ENCODE peak calls at places on chromosomes 2 and 18, in six cellular contexts. One of them, this sample, is unnamed.

GRCh38 chr2:38968021-38968420 is 78.3 kb downstream of the ARHGEF33 start:
- DNase-seq in IMR-90: no peak
- DNase-seq in right lobe of liver: no peak
- DNase-seq in adipocyte: no peak
- DNase-seq in PC-9: no peak
- DNase-seq in suprapubic skin: no peak
- DNase-seq in this sample: no peak

GRCh38 chr2:85741811-85742507 is 11.8 kb upstream of the ATOH8 start:
- DNase-seq in adipocyte: peak; percentile 92
- DNase-seq in IMR-90: peak; percentile 96
- DNase-seq in right lobe of liver: peak; percentile 85
- DNase-seq in suprapubic skin: peak; percentile 91
- DNase-seq in PC-9: no peak
- DNase-seq in this sample: peak; percentile 78

GRCh38 chr18:25875574-25875973 is 214.8 kb downstream of the SS18 start:
- DNase-seq in IMR-90: no peak
- DNase-seq in adipocyte: no peak
- DNase-seq in suprapubic skin: no peak
- DNase-seq in PC-9: no peak
- DNase-seq in right lobe of liver: no peak
- DNase-seq in this sample: no peak

GRCh38 chr2:101120124-101120996 is 30.8 kb downstream of the TBC1D8 start:
- DNase-seq in suprapubic skin: peak; percentile 85
- DNase-seq in adipocyte: peak; percentile 84
- DNase-seq in PC-9: peak; percentile 79
- DNase-seq in IMR-90: peak; percentile 29
- DNase-seq in right lobe of liver: peak; percentile 96
- DNase-seq in this sample: peak; percentile 85

GRCh38 chr18:70384181-70384790 is 95.4 kb downstream of the SOCS6 start:
- DNase-seq in right lobe of liver: no peak
- DNase-seq in suprapubic skin: no peak
- DNase-seq in PC-9: peak; percentile 76
- DNase-seq in adipocyte: peak; percentile 57
- DNase-seq in IMR-90: peak; percentile 87
- DNase-seq in this sample: no peak

GRCh38 chr2:160315337-160315736 is 115.3 kb upstream of the ITGB6 start:
- DNase-seq in PC-9: no peak
- DNase-seq in right lobe of liver: no peak
- DNase-seq in IMR-90: peak; percentile 80
- DNase-seq in suprapubic skin: no peak
- DNase-seq in adipocyte: peak; percentile 62
- DNase-seq in this sample: no peak

GRCh38 chr2:129178356-129178755 is 801.1 kb upstream of the RAB6C start:
- DNase-seq in PC-9: no peak
- DNase-seq in suprapubic skin: no peak
- DNase-seq in right lobe of liver: no peak
- DNase-seq in IMR-90: no peak
- DNase-seq in adipocyte: no peak
- DNase-seq in this sample: no peak

GRCh38 chr2:71216501-71216900 is 10.4 kb downstream of the PAIP2B start:
- DNase-seq in suprapubic skin: no peak
- DNase-seq in PC-9: no peak
- DNase-seq in right lobe of liver: peak; percentile 52
- DNase-seq in adipocyte: no peak
- DNase-seq in IMR-90: no peak
- DNase-seq in this sample: peak; percentile 45

GRCh38 chr2:16559263-16559662 is 106.4 kb downstream of the CYRIA start:
- DNase-seq in right lobe of liver: no peak
- DNase-seq in adipocyte: no peak
- DNase-seq in PC-9: no peak
- DNase-seq in suprapubic skin: no peak
- DNase-seq in IMR-90: no peak
- DNase-seq in this sample: no peak

GRCh38 chr2:158667567-158667966 is 127.5 kb upstream of the DAPL1 start:
- DNase-seq in adipocyte: peak; percentile 9
- DNase-seq in PC-9: no peak
- DNase-seq in suprapubic skin: no peak
- DNase-seq in right lobe of liver: no peak
- DNase-seq in IMR-90: peak; percentile 89
- DNase-seq in this sample: no peak

GRCh38 chr2:17388790-17389189 is 129.4 kb downstream of the RAD51AP2 start:
- DNase-seq in adipocyte: peak; percentile 20
- DNase-seq in PC-9: no peak
- DNase-seq in suprapubic skin: no peak
- DNase-seq in right lobe of liver: no peak
- DNase-seq in IMR-90: no peak
- DNase-seq in this sample: no peak

GRCh38 chr2:29224693-29225551 is 109.7 kb downstream of the CLIP4 start:
- DNase-seq in suprapubic skin: peak; percentile 50
- DNase-seq in adipocyte: no peak
- DNase-seq in PC-9: no peak
- DNase-seq in IMR-90: no peak
- DNase-seq in right lobe of liver: no peak
- DNase-seq in this sample: no peak

GRCh38 chr2:71510196-71510807 is 56.9 kb downstream of the DYSF start:
- DNase-seq in PC-9: peak; percentile 65
- DNase-seq in adipocyte: peak; percentile 84
- DNase-seq in IMR-90: peak; percentile 48
- DNase-seq in suprapubic skin: no peak
- DNase-seq in right lobe of liver: peak; percentile 72
- DNase-seq in this sample: peak; percentile 63

GRCh38 chr2:63055510-63056308 is 5.1 kb downstream of the OTX1 start:
- DNase-seq in IMR-90: no peak
- DNase-seq in suprapubic skin: no peak
- DNase-seq in PC-9: no peak
- DNase-seq in adipocyte: peak; percentile 36
- DNase-seq in right lobe of liver: no peak
- DNase-seq in this sample: no peak

GRCh38 chr2:196171946-196172345 is 568 bp upstream of the STK17B start:
- DNase-seq in PC-9: no peak
- DNase-seq in suprapubic skin: no peak
- DNase-seq in right lobe of liver: no peak
- DNase-seq in IMR-90: no peak
- DNase-seq in adipocyte: no peak
- DNase-seq in this sample: no peak

GRCh38 chr2:28096421-28096820 is 205.9 kb downstream of the BABAM2 start:
- DNase-seq in IMR-90: peak; percentile 49
- DNase-seq in PC-9: no peak
- DNase-seq in suprapubic skin: no peak
- DNase-seq in right lobe of liver: no peak
- DNase-seq in adipocyte: peak; percentile 46
- DNase-seq in this sample: no peak

GRCh38 chr2:121096611-121097010 is 188.4 kb downstream of the TFCP2L1 start:
- DNase-seq in PC-9: no peak
- DNase-seq in adipocyte: no peak
- DNase-seq in suprapubic skin: no peak
- DNase-seq in IMR-90: no peak
- DNase-seq in right lobe of liver: no peak
- DNase-seq in this sample: no peak

GRCh38 chr2:96891591-96892333 is 21.9 kb upstream of the SEMA4C start:
- DNase-seq in adipocyte: no peak
- DNase-seq in IMR-90: peak; percentile 58
- DNase-seq in right lobe of liver: no peak
- DNase-seq in PC-9: no peak
- DNase-seq in suprapubic skin: no peak
- DNase-seq in this sample: no peak

GRCh38 chr2:81767173-81767720 is 1462.7 kb upstream of the LRRTM1 start:
- DNase-seq in adipocyte: no peak
- DNase-seq in IMR-90: peak; percentile 4
- DNase-seq in suprapubic skin: no peak
- DNase-seq in right lobe of liver: no peak
- DNase-seq in PC-9: no peak
- DNase-seq in this sample: no peak

GRCh38 chr2:239803764-239804111 is 221.4 kb downstream of the NDUFA10 start:
- DNase-seq in right lobe of liver: no peak
- DNase-seq in adipocyte: no peak
- DNase-seq in suprapubic skin: no peak
- DNase-seq in PC-9: no peak
- DNase-seq in IMR-90: no peak
- DNase-seq in this sample: no peak

GRCh38 chr2:74138952-74139323 is 8.8 kb downstream of the BOLA3 start:
- DNase-seq in adipocyte: no peak
- DNase-seq in PC-9: no peak
- DNase-seq in suprapubic skin: no peak
- DNase-seq in IMR-90: no peak
- DNase-seq in right lobe of liver: no peak
- DNase-seq in this sample: no peak

GRCh38 chr2:178230396-178230795 is 36.1 kb downstream of the OSBPL6 start:
- DNase-seq in suprapubic skin: no peak
- DNase-seq in right lobe of liver: no peak
- DNase-seq in IMR-90: no peak
- DNase-seq in adipocyte: no peak
- DNase-seq in PC-9: no peak
- DNase-seq in this sample: no peak

GRCh38 chr2:217715484-217715883 is 287.3 kb downstream of the TNS1 start:
- DNase-seq in suprapubic skin: no peak
- DNase-seq in right lobe of liver: no peak
- DNase-seq in PC-9: no peak
- DNase-seq in IMR-90: no peak
- DNase-seq in adipocyte: no peak
- DNase-seq in this sample: no peak

GRCh38 chr2:190182071-190182524 is 119.6 kb upstream of the MSTN start:
- DNase-seq in right lobe of liver: no peak
- DNase-seq in IMR-90: no peak
- DNase-seq in PC-9: no peak
- DNase-seq in adipocyte: no peak
- DNase-seq in suprapubic skin: no peak
- DNase-seq in this sample: no peak
- H3K4me3 ChIP-seq in right lobe of liver: no peak overlapping the region
- H3K4me3 ChIP-seq in IMR-90: no peak overlapping the region
- H3K4me3 ChIP-seq in PC-9: no peak overlapping the region
- H3K4me3 ChIP-seq in adipocyte: peak overlapping the region; percentile 85
- H3K4me3 ChIP-seq in suprapubic skin: no peak overlapping the region
- H3K4me3 ChIP-seq in this sample: no peak overlapping the region

GRCh38 chr2:233430091-233430490 is 75.8 kb downstream of the DGKD start:
- DNase-seq in IMR-90: peak; percentile 54
- DNase-seq in suprapubic skin: no peak
- DNase-seq in adipocyte: peak; percentile 59
- DNase-seq in PC-9: peak; percentile 75
- DNase-seq in right lobe of liver: no peak
- DNase-seq in this sample: no peak
- H3K27me3 ChIP-seq in IMR-90: no peaks in the 10 kb centered on the region
- H3K27me3 ChIP-seq in suprapubic skin: no peaks in the 10 kb centered on the region
- H3K27me3 ChIP-seq in adipocyte: no peaks in the 10 kb centered on the region
- H3K27me3 ChIP-seq in PC-9: no peaks in the 10 kb centered on the region
- H3K27me3 ChIP-seq in right lobe of liver: no peaks in the 10 kb centered on the region
- H3K27me3 ChIP-seq in this sample: no peaks in the 10 kb centered on the region

GRCh38 chr2:45834858-45835257 is 183.4 kb downstream of the PRKCE start:
- DNase-seq in right lobe of liver: no peak
- DNase-seq in PC-9: no peak
- DNase-seq in IMR-90: no peak
- DNase-seq in suprapubic skin: no peak
- DNase-seq in adipocyte: no peak
- DNase-seq in this sample: no peak
- H3K4me3 ChIP-seq in right lobe of liver: no peak overlapping the region
- H3K4me3 ChIP-seq in PC-9: no peak overlapping the region
- H3K4me3 ChIP-seq in IMR-90: no peak overlapping the region
- H3K4me3 ChIP-seq in suprapubic skin: no peak overlapping the region
- H3K4me3 ChIP-seq in adipocyte: no peak overlapping the region
- H3K4me3 ChIP-seq in this sample: no peak overlapping the region

GRCh38 chr18:54116541-54117257 is 107.8 kb downstream of the MBD2 start:
- DNase-seq in right lobe of liver: no peak
- DNase-seq in PC-9: no peak
- DNase-seq in adipocyte: peak; percentile 43
- DNase-seq in IMR-90: no peak
- DNase-seq in suprapubic skin: no peak
- DNase-seq in this sample: no peak
- H3K27me3 ChIP-seq in right lobe of liver: no peaks in the 10 kb centered on the region
- H3K27me3 ChIP-seq in PC-9: no peaks in the 10 kb centered on the region
- H3K27me3 ChIP-seq in adipocyte: no peaks in the 10 kb centered on the region
- H3K27me3 ChIP-seq in IMR-90: no peaks in the 10 kb centered on the region
- H3K27me3 ChIP-seq in suprapubic skin: no peaks in the 10 kb centered on the region
- H3K27me3 ChIP-seq in this sample: no peaks in the 10 kb centered on the region

GRCh38 chr2:45007961-45008295 is 1.3 kb downstream of the SIX2 start:
- DNase-seq in right lobe of liver: no peak
- DNase-seq in adipocyte: no peak
- DNase-seq in PC-9: no peak
- DNase-seq in IMR-90: no peak
- DNase-seq in suprapubic skin: no peak
- DNase-seq in this sample: no peak

GRCh38 chr2:45007356-45007755 is 1.9 kb downstream of the SIX2 start:
- DNase-seq in right lobe of liver: no peak
- DNase-seq in suprapubic skin: no peak
- DNase-seq in IMR-90: no peak
- DNase-seq in adipocyte: no peak
- DNase-seq in PC-9: no peak
- DNase-seq in this sample: no peak

GRCh38 chr2:45009303-45009927 is at the start of gene SIX2:
- DNase-seq in IMR-90: peak; percentile 72
- DNase-seq in suprapubic skin: peak; percentile 93
- DNase-seq in adipocyte: peak; percentile 99
- DNase-seq in right lobe of liver: peak; percentile 58
- DNase-seq in PC-9: peak; percentile 99
- DNase-seq in this sample: peak; percentile 89

GRCh38 chr2:45006942-45007287 is 2.3 kb downstream of the SIX2 start:
- DNase-seq in suprapubic skin: no peak
- DNase-seq in adipocyte: no peak
- DNase-seq in right lobe of liver: no peak
- DNase-seq in IMR-90: no peak
- DNase-seq in PC-9: no peak
- DNase-seq in this sample: no peak

GRCh38 chr2:45008296-45009129 is 739 bp downstream of the SIX2 start:
- DNase-seq in right lobe of liver: no peak
- DNase-seq in suprapubic skin: no peak
- DNase-seq in IMR-90: peak; percentile 2
- DNase-seq in adipocyte: no peak
- DNase-seq in PC-9: peak; percentile 36
- DNase-seq in this sample: no peak
- H3K4me3 ChIP-seq in right lobe of liver: peak overlapping the region; percentile 39
- H3K4me3 ChIP-seq in suprapubic skin: peak overlapping the region; percentile 54
- H3K4me3 ChIP-seq in IMR-90: peak overlapping the region; percentile 15
- H3K4me3 ChIP-seq in adipocyte: peak overlapping the region; percentile 83
- H3K4me3 ChIP-seq in PC-9: peak overlapping the region; percentile 69
- H3K4me3 ChIP-seq in this sample: no peak overlapping the region

GRCh38 chr2:1863861-1864260 is 119.5 kb upstream of the PXDN start:
- DNase-seq in suprapubic skin: no peak
- DNase-seq in IMR-90: no peak
- DNase-seq in right lobe of liver: no peak
- DNase-seq in adipocyte: no peak
- DNase-seq in PC-9: no peak
- DNase-seq in this sample: no peak
- H3K27me3 ChIP-seq in suprapubic skin: peaks cover 78% of the 10 kb centered on the region
- H3K27me3 ChIP-seq in IMR-90: peaks cover 43% of the 10 kb centered on the region
- H3K27me3 ChIP-seq in right lobe of liver: no peaks in the 10 kb centered on the region
- H3K27me3 ChIP-seq in adipocyte: peaks cover 74% of the 10 kb centered on the region
- H3K27me3 ChIP-seq in PC-9: peaks cover 100% of the 10 kb centered on the region
- H3K27me3 ChIP-seq in this sample: peaks cover 5% of the 10 kb centered on the region